ENCODE peak calls at places on chromosomes 11 and 22, in four cellular contexts. N, K, I and B are unnamed samples.

GRCh38 chr11:9851366-9851765 is 187.5 kb downstream of the SWAP70 start:
- DNase-seq in N (no peak), K (no peak), I (no peak), B (no peak)

GRCh38 chr11:91373497-91373896 is 851.1 kb upstream of the FAT3 start:
- DNase-seq in N (no peak), K (no peak), I (no peak), B (no peak)

GRCh38 chr22:46391486-46392136 is 56.1 kb downstream of the TRMU start:
- DNase-seq in N (no peak), K (no peak), I (no peak), B (no peak)

GRCh38 chr22:40451230-40451629 is 80.8 kb downstream of the SGSM3 start:
- DNase-seq in N (no peak), K (no peak), I (no peak), B (no peak)

GRCh38 chr22:30889268-30889995 is 79.1 kb downstream of the MORC2 start:
- DNase-seq in N (no peak), K (no peak), I (no peak), B (no peak)

GRCh38 chr11:94870422-94870821 is 102.3 kb downstream of the AMOTL1 start:
- DNase-seq in N (no peak), K (no peak), I (no peak), B (peak; percentile 56)

GRCh38 chr11:121634889-121635288 is 182.1 kb upstream of the SORL1-AS1 start:
- DNase-seq in N (no peak), K (no peak), I (no peak), B (no peak)

GRCh38 chr22:29580200-29580810 is 608 bp downstream of the NIPSNAP1 start:
- DNase-seq in N (peak; percentile 49), K (no peak), I (no peak), B (no peak)

GRCh38 chr11:115887727-115888126 is 383.5 kb upstream of the CADM1 start:
- DNase-seq in N (no peak), K (no peak), I (no peak), B (no peak)

GRCh38 chr11:115005663-115006062 is 327.3 kb downstream of the NXPE2 start:
- DNase-seq in N (no peak), K (no peak), I (no peak), B (no peak)

GRCh38 chr22:46897246-46897623 is 134.8 kb downstream of the TBC1D22A start:
- DNase-seq in N (no peak), K (no peak), I (no peak), B (no peak)

GRCh38 chr11:115132829-115133228 is 371.4 kb downstream of the CADM1 start:
- DNase-seq in N (peak; percentile 46), K (no peak), I (no peak), B (no peak)

GRCh38 chr11:72742522-72743320 is 9.5 kb downstream of the ARAP1 start:
- DNase-seq in N (no peak), K (no peak), I (no peak), B (no peak)

GRCh38 chr11:60939828-60940227 is 12.1 kb downstream of the SLC15A3 start:
- DNase-seq in N (no peak), K (no peak), I (no peak), B (no peak)

GRCh38 chr11:116232364-116232801 is 540.4 kb downstream of the BUD13 start:
- DNase-seq in N (no peak), K (peak; percentile 34), I (no peak), B (no peak)

GRCh38 chr11:70381872-70382842 is 16.2 kb upstream of the CTTN start:
- DNase-seq in N (no peak), K (no peak), I (no peak), B (no peak)

GRCh38 chr11:14969922-14970323 is 2.2 kb downstream of the CALCA start:
- DNase-seq in N (no peak), K (no peak), I (no peak), B (no peak)

GRCh38 chr11:73591050-73591449 is 6.9 kb downstream of the FAM168A start:
- DNase-seq in N (no peak), K (no peak), I (no peak), B (no peak)

GRCh38 chr11:46850829-46851380 is 4.8 kb upstream of the CKAP5 start:
- DNase-seq in N (no peak), K (no peak), I (no peak), B (no peak)

GRCh38 chr11:111879637-111879960 is 258 bp downstream of the CFAP68 start:
- DNase-seq in N (no peak), K (no peak), I (no peak), B (no peak)

GRCh38 chr11:72641900-72642814 is 32.1 kb downstream of the PDE2A start:
- DNase-seq in N (peak; percentile 47), K (peak; percentile 30), I (no peak), B (no peak)

GRCh38 chr11:31442086-31442485 is 67.3 kb downstream of the IMMP1L start:
- DNase-seq in N (no peak), K (no peak), I (no peak), B (no peak)

GRCh38 chr11:24636291-24636629 is 139.4 kb downstream of the LUZP2 start:
- DNase-seq in N (no peak), K (no peak), I (no peak), B (no peak)

DNA sequence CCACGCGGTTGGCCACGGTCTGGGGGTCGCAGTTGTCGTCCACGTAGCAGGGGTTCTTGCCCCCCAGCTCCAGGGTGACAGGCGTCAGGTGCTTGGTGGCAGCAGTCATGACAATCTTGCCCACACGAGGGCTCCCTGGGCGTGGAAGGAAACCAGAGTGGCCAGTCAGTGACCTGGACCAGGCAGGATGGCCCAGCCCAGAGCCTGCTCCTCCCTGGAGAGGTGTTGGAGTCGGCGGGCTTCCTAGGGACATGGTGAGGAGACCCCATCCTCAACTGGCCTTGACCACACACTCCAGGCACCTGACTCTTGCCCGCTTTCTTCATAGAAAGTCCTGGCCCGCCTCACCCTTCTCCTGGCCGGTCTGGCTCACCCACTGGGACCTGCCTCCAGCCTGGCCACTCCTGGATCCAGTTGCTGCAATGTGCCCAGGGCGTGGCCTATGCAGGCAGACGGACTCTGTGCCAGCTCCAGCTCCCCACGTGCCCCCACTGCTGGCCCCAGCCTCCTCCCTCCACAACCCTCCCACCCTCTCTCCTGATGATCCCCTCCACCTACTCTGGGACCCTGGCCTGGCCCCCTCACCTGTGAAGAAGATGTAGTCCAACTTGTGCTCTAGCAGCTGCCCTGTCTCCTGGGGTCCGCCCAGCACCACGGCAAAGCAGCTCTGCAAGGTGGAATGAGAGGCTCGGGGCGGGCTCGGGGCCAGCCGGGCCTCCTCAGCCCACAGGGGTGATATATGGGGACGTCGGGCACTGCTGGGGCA is 8.7 kb downstream of the ALDH3B2 start:
- DNase-seq in N (peak; percentile 41), K (no peak), I (no peak), B (no peak)
- TF ChIP-seq CTCF in N (no peak), K (peak; percentile 5), I (no peak), B (no peak)

DNA sequence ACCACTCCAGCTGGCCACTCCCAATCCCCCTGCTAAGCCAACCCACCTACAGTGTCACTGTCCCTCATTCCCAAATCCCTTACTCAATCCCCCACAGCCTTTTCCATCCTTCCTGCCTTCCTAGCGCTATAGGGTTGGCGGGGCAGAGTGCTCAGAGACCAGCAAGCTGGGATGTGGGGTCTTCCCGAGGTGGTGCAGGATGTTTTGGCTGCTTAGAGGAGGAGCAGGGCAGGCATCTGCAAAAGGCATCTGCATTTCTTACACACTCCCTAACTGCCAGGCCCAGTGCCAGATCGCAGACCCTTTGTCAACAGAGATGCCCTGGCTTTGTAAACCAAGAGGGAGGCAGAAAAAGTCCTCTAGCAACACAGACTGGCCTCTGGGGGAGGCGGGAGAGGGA is 37.9 kb upstream of the ADA2 start:
- DNase-seq in N (no peak), K (no peak), I (no peak), B (no peak)
- TF ChIP-seq CTCF in N (no peak), K (no peak), I (no peak), B (no peak)

DNA sequence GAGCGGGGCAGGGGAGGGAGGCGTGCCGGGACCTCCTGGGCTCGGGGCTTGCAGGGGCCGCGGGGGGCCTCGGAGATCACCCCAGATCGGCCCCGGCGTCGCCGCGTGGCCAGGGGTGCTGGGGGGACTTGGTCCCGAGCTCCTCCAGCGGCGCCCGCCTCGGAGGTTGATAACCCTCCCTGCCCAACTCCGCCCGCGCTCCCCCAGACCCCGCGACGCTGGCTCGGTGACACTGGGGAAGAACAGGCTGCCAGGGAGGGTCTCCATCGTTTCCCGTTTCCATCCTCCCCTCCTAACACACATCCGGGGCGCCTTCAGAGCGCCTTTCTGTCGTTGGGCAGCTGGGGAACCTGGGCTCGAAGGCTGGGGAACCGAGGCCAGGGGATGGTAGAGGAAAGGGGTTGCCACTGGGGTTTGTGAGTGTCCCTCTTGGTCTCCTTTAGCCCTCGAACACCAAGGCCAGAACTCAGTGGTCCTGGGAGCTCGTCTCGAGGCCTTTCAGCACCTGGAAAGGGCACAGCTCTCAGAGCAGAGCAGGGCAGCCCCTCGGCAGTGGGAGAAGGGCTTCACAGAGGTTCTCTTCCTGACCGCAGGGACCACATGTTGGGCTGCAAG is 431 bp downstream of the SLC37A2 start:
- DNase-seq in N (peak; percentile 50), K (no peak), I (no peak), B (no peak)
- TF ChIP-seq CTCF in N (no peak), K (no peak), I (no peak), B (no peak)

GRCh38 chr11:75801362-75802021 is 13.5 kb upstream of the UVRAG start:
- DNase-seq in N (no peak), K (no peak), I (no peak), B (no peak)

GRCh38 chr11:75800136-75800675 is 14.8 kb upstream of the UVRAG start:
- DNase-seq in N (no peak), K (no peak), I (no peak), B (no peak)

GRCh38 chr11:75802022-75802912 is 12.7 kb upstream of the UVRAG start:
- DNase-seq in N (no peak), K (no peak), I (peak; percentile 43), B (no peak)

GRCh38 chr11:75800728-75801361 is 14.2 kb upstream of the UVRAG start:
- DNase-seq in N (no peak), K (no peak), I (peak; percentile 59), B (no peak)

GRCh38 chr11:75802913-75803820 is 11.8 kb upstream of the UVRAG start:
- DNase-seq in N (peak; percentile 81), K (peak; percentile 76), I (peak; percentile 69), B (peak; percentile 90)
- TF ChIP-seq CTCF in N (peak; percentile 88), K (peak; percentile 89), I (peak; percentile 93), B (peak; percentile 93)

GRCh38 chr11:119370486-119371046 is 10.9 kb downstream of the USP2 start:
- DNase-seq in N (no peak), K (no peak), I (no peak), B (no peak)
- TF ChIP-seq CTCF in N (no peak), K (no peak), I (no peak), B (no peak)

GRCh38 chr11:126113963-126114362 is 51.3 kb upstream of the CDON start:
- DNase-seq in N (no peak), K (no peak), I (no peak), B (no peak)

GRCh38 chr11:126113515-126113957 is 50.9 kb upstream of the CDON start:
- DNase-seq in N (no peak), K (peak; percentile 91), I (peak; percentile 84), B (peak; percentile 92)

GRCh38 chr11:126114486-126115252 is 52.0 kb upstream of the CDON start:
- DNase-seq in N (no peak), K (no peak), I (no peak), B (no peak)

GRCh38 chr11:126115253-126115540 is 52.5 kb upstream of the CDON start:
- DNase-seq in N (no peak), K (no peak), I (no peak), B (no peak)

DNA sequence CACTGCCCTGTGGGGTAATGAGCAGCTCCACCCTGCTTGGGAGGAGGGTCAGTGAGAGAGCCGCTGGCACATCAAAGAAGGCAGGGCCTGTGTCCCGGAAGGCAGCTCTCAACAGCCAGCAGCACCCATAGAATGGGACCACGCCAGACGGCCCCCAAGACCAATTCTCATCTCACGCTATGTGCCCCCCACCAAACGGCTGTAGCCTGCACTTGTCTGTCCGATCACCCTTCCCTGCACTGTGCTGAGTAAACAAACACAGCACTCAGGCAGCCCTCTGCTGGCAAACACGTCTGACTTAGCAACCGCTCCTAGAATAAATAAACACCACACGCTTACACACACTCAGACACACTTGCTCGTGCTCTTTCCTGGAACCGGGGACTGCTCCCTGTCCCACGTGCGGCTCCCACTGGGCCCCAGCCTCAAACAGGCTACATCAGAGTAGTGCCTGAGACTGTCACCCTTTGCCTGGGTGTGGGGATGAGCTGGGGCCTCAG is 53.2 kb upstream of the CDON start:
- DNase-seq in N (no peak), K (peak; percentile 75), I (peak; percentile 75), B (no peak)
- TF ChIP-seq CTCF in N (no peak), K (peak; percentile 29), I (peak; percentile 23), B (peak; percentile 39)